ENCODE peak calls at places on chromosomes 6 and 20, in ten cellular contexts. One of them, this sample, is unnamed.

GRCh38 chr6:72149715-72150114 is 263.4 kb downstream of the RIMS1 start:
- DNase-seq in T-helper 1 cell: no peak
- DNase-seq in aorta: no peak
- DNase-seq in skeletal muscle cell: no peak
- DNase-seq in adipocyte: no peak
- DNase-seq in heart right ventricle: no peak
- DNase-seq in HuH-7.5: no peak
- DNase-seq in HCT116: no peak
- DNase-seq in GM18507: no peak
- DNase-seq in NCI-H510A treated with DMSO at 0.1 percent for 48 hours: no peak
- DNase-seq in this sample: no peak

GRCh38 chr20:49455691-49456090 is 26.8 kb downstream of the KCNB1 start:
- DNase-seq in heart right ventricle: no peak
- DNase-seq in T-helper 1 cell: no peak
- DNase-seq in adipocyte: no peak
- DNase-seq in aorta: no peak
- DNase-seq in skeletal muscle cell: no peak
- DNase-seq in HuH-7.5: no peak
- DNase-seq in NCI-H510A treated with DMSO at 0.1 percent for 48 hours: no peak
- DNase-seq in HCT116: no peak
- DNase-seq in GM18507: no peak
- DNase-seq in this sample: no peak

GRCh38 chr20:4038047-4038459 is 22.7 kb upstream of the RNF24 start:
- DNase-seq in GM18507: peak
- DNase-seq in adipocyte: peak
- DNase-seq in heart right ventricle: peak
- DNase-seq in NCI-H510A treated with DMSO at 0.1 percent for 48 hours: peak
- DNase-seq in HuH-7.5: no peak
- DNase-seq in HCT116: no peak
- DNase-seq in skeletal muscle cell: no peak
- DNase-seq in T-helper 1 cell: peak
- DNase-seq in aorta: peak
- DNase-seq in this sample: peak

GRCh38 chr20:1353956-1354355 is 25.0 kb upstream of the SDCBP2 start:
- DNase-seq in aorta: no peak
- DNase-seq in T-helper 1 cell: no peak
- DNase-seq in HCT116: no peak
- DNase-seq in NCI-H510A treated with DMSO at 0.1 percent for 48 hours: no peak
- DNase-seq in GM18507: no peak
- DNase-seq in skeletal muscle cell: no peak
- DNase-seq in HuH-7.5: no peak
- DNase-seq in adipocyte: no peak
- DNase-seq in heart right ventricle: no peak
- DNase-seq in this sample: no peak

GRCh38 chr6:32178547-32179440 is 589 bp downstream of the RNF5 start:
- DNase-seq in skeletal muscle cell: no peak
- DNase-seq in heart right ventricle: no peak
- DNase-seq in T-helper 1 cell: no peak
- DNase-seq in HuH-7.5: no peak
- DNase-seq in HCT116: no peak
- DNase-seq in aorta: no peak
- DNase-seq in GM18507: no peak
- DNase-seq in adipocyte: peak
- DNase-seq in NCI-H510A treated with DMSO at 0.1 percent for 48 hours: peak
- DNase-seq in this sample: no peak

GRCh38 chr6:27684264-27685211 is 211.6 kb upstream of the ZNF184 start:
- DNase-seq in HuH-7.5: peak
- DNase-seq in GM18507: no peak
- DNase-seq in HCT116: peak
- DNase-seq in skeletal muscle cell: no peak
- DNase-seq in aorta: no peak
- DNase-seq in heart right ventricle: no peak
- DNase-seq in NCI-H510A treated with DMSO at 0.1 percent for 48 hours: peak
- DNase-seq in adipocyte: peak
- DNase-seq in T-helper 1 cell: no peak
- DNase-seq in this sample: no peak

GRCh38 chr6:39530201-39530759 is 194.9 kb downstream of the KIF6 start:
- DNase-seq in adipocyte: peak
- DNase-seq in HCT116: no peak
- DNase-seq in HuH-7.5: no peak
- DNase-seq in NCI-H510A treated with DMSO at 0.1 percent for 48 hours: no peak
- DNase-seq in aorta: no peak
- DNase-seq in heart right ventricle: no peak
- DNase-seq in T-helper 1 cell: no peak
- DNase-seq in skeletal muscle cell: no peak
- DNase-seq in GM18507: peak
- DNase-seq in this sample: no peak

GRCh38 chr6:3176562-3177355 is 19.4 kb upstream of the TUBB2A start:
- DNase-seq in skeletal muscle cell: peak
- DNase-seq in aorta: no peak
- DNase-seq in adipocyte: peak
- DNase-seq in GM18507: no peak
- DNase-seq in HCT116: peak
- DNase-seq in HuH-7.5: no peak
- DNase-seq in heart right ventricle: no peak
- DNase-seq in T-helper 1 cell: no peak
- DNase-seq in NCI-H510A treated with DMSO at 0.1 percent for 48 hours: peak
- DNase-seq in this sample: no peak

GRCh38 chr6:161233986-161234620 is 39.8 kb downstream of the AGPAT4 start:
- DNase-seq in T-helper 1 cell: no peak
- DNase-seq in adipocyte: peak
- DNase-seq in HuH-7.5: no peak
- DNase-seq in skeletal muscle cell: peak
- DNase-seq in NCI-H510A treated with DMSO at 0.1 percent for 48 hours: no peak
- DNase-seq in aorta: peak
- DNase-seq in GM18507: no peak
- DNase-seq in heart right ventricle: peak
- DNase-seq in HCT116: peak
- DNase-seq in this sample: peak

GRCh38 chr20:4546786-4547185 is 174.9 kb upstream of the PRND start:
- DNase-seq in heart right ventricle: no peak
- DNase-seq in HCT116: peak
- DNase-seq in HuH-7.5: no peak
- DNase-seq in NCI-H510A treated with DMSO at 0.1 percent for 48 hours: no peak
- DNase-seq in skeletal muscle cell: peak
- DNase-seq in T-helper 1 cell: no peak
- DNase-seq in adipocyte: peak
- DNase-seq in GM18507: no peak
- DNase-seq in aorta: no peak
- DNase-seq in this sample: no peak

GRCh38 chr6:107716688-107717089 is 107.4 kb downstream of the SCML4 start:
- DNase-seq in adipocyte: no peak
- DNase-seq in aorta: no peak
- DNase-seq in GM18507: peak
- DNase-seq in HuH-7.5: no peak
- DNase-seq in NCI-H510A treated with DMSO at 0.1 percent for 48 hours: no peak
- DNase-seq in skeletal muscle cell: no peak
- DNase-seq in heart right ventricle: no peak
- DNase-seq in HCT116: peak
- DNase-seq in T-helper 1 cell: peak
- DNase-seq in this sample: no peak

GRCh38 chr6:131636880-131637792 is at the start of gene ENPP3:
- DNase-seq in GM18507: no peak
- DNase-seq in aorta: no peak
- DNase-seq in skeletal muscle cell: no peak
- DNase-seq in adipocyte: peak
- DNase-seq in HCT116: no peak
- DNase-seq in HuH-7.5: no peak
- DNase-seq in T-helper 1 cell: no peak
- DNase-seq in NCI-H510A treated with DMSO at 0.1 percent for 48 hours: no peak
- DNase-seq in heart right ventricle: no peak
- DNase-seq in this sample: no peak

GRCh38 chr20:37931153-37931922 is 28.4 kb downstream of the VSTM2L start:
- DNase-seq in T-helper 1 cell: no peak
- DNase-seq in HuH-7.5: no peak
- DNase-seq in HCT116: no peak
- DNase-seq in aorta: no peak
- DNase-seq in skeletal muscle cell: no peak
- DNase-seq in heart right ventricle: no peak
- DNase-seq in GM18507: no peak
- DNase-seq in NCI-H510A treated with DMSO at 0.1 percent for 48 hours: no peak
- DNase-seq in adipocyte: no peak
- DNase-seq in this sample: no peak

This sample was measured in left ventricle myocardium inferior.